ENCODE peak calls at places on chromosomes 7 and 10, in five cellular contexts. O, R, P, X and B are unnamed samples.

GRCh38 chr10:17001961-17002749 is 127.5 kb downstream of the CUBN start:
- DNase-seq in O (no peak), R (no peak), P (no peak), X (peak; percentile 70), B (peak; percentile 79)

GRCh38 chr7:11830004-11830403 is 2.0 kb downstream of the THSD7A start:
- DNase-seq in O (no peak), R (no peak), P (no peak), X (no peak), B (no peak)

GRCh38 chr7:78530351-78530750 is 731.8 kb downstream of the PHTF2 start:
- DNase-seq in O (no peak), R (no peak), P (no peak), X (no peak), B (no peak)

GRCh38 chr7:46811529-46811928 is 770.4 kb downstream of the TNS3 start:
- DNase-seq in O (no peak), R (peak; percentile 25), P (no peak), X (peak; percentile 66), B (no peak)

GRCh38 chr10:132044803-132045202 is 20.9 kb upstream of the JAKMIP3 start:
- DNase-seq in O (no peak), R (no peak), P (no peak), X (no peak), B (no peak)

GRCh38 chr7:132499065-132499464 is 77.2 kb downstream of the PLXNA4 start:
- DNase-seq in O (no peak), R (no peak), P (no peak), X (no peak), B (no peak)

GRCh38 chr10:43211030-43211429 is 55.8 kb downstream of the RASGEF1A start:
- DNase-seq in O (no peak), R (no peak), P (peak; percentile 51), X (peak; percentile 45), B (no peak)

GRCh38 chr10:338176-339037 is 203.2 kb downstream of the ZMYND11 start:
- DNase-seq in O (no peak), R (no peak), P (no peak), X (no peak), B (no peak)

GRCh38 chr10:21747809-21748208 is 213.8 kb downstream of the MLLT10 start:
- DNase-seq in O (no peak), R (no peak), P (no peak), X (no peak), B (no peak)

GRCh38 chr7:115009139-115009538 is 87.2 kb downstream of the MDFIC start:
- DNase-seq in O (no peak), R (no peak), P (no peak), X (no peak), B (no peak)

GRCh38 chr7:17007841-17008240 is 126.1 kb upstream of the AGR3 start:
- DNase-seq in O (no peak), R (no peak), P (no peak), X (no peak), B (no peak)

GRCh38 chr10:130740788-130741785 is 570.4 kb downstream of the TCERG1L start:
- DNase-seq in O (no peak), R (no peak), P (no peak), X (peak; percentile 60), B (no peak)

GRCh38 chr10:84715911-84716310 is 387.5 kb downstream of the CCSER2 start:
- DNase-seq in O (peak; percentile 34), R (no peak), P (peak; percentile 64), X (peak; percentile 58), B (no peak)

GRCh38 chr7:47100148-47100547 is 481.8 kb downstream of the TNS3 start:
- DNase-seq in O (no peak), R (no peak), P (no peak), X (no peak), B (no peak)

GRCh38 chr10:86770412-86770960 is 14.1 kb downstream of the BMPR1A start:
- DNase-seq in O (no peak), R (no peak), P (peak; percentile 61), X (peak; percentile 52), B (no peak)

GRCh38 chr10:96541921-96542320 is 28.2 kb upstream of the TLL2 start:
- DNase-seq in O (no peak), R (no peak), P (no peak), X (no peak), B (no peak)

GRCh38 chr10:128047991-128048826 is 78.0 kb downstream of the MKI67 start:
- DNase-seq in O (no peak), R (no peak), P (no peak), X (peak; percentile 36), B (no peak)

GRCh38 chr7:31129067-31129466 is 77.0 kb downstream of the ADCYAP1R1 start:
- DNase-seq in O (no peak), R (no peak), P (no peak), X (no peak), B (no peak)

GRCh38 chr7:121604627-121605296 is 208.7 kb upstream of the FAM3C start:
- DNase-seq in O (no peak), R (no peak), P (no peak), X (no peak), B (no peak)

DNA sequence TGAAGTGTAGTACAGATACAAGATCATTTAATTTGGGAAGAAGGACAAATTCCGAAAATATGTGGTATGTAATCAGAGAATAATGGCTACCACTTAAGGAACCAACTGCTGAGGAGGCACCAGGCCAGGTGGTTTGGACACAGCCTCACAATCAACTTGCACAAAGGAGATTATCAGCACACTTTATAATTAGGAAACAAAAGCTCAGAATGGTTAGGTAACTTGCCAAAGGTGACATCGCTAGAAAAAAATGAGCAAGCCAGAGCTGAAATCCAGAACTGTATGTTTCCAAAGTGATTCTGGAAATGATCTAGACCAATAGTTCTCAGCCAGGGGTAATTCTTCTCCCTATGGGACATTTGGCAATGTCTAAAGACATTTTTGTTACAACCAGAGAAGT is 36.6 kb downstream of the ERCC6 start:
- DNase-seq in O (no peak), R (no peak), P (no peak), X (no peak), B (no peak)
- H3K27ac ChIP-seq in O (no peak overlapping the region), R (no peak overlapping the region), P (no peak overlapping the region), X (no peak overlapping the region), B (no peak overlapping the region)

GRCh38 chr7:50317697-50318640 is 13.5 kb downstream of the IKZF1 start:
- DNase-seq in O (no peak), R (no peak), P (no peak), X (no peak), B (no peak)

GRCh38 chr7:50317221-50317678 is 12.7 kb downstream of the IKZF1 start:
- DNase-seq in O (no peak), R (no peak), P (no peak), X (no peak), B (peak; percentile 92)

GRCh38 chr7:50315739-50316671 is 11.5 kb downstream of the IKZF1 start:
- DNase-seq in O (no peak), R (no peak), P (no peak), X (no peak), B (no peak)

GRCh38 chr7:50324113-50324512 is 19.6 kb downstream of the IKZF1 start:
- DNase-seq in O (no peak), R (no peak), P (no peak), X (no peak), B (no peak)

DNA sequence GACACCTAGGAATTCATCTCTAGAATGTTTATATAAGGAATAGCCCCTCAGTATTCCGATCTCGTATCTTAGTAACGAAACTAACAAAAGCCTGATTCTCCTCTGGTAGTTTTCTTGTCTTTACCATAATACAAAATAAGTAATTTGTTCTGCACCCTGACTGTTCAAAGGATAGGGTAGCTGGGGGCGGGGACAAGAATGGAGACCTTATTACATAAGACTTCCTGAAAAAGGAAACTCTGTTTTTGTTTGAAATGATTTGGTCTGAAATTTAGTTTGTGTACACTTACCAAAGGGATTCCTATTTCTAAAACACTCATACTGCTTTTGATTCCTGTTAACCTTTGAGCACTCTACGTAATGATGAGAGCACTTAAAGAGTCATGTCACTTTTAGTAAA is 17.2 kb downstream of the IKZF1 start:
- DNase-seq in O (no peak), R (no peak), P (no peak), X (no peak), B (peak; percentile 88)
- H3K4me1 ChIP-seq in O (no peaks in the 10 kb centered on the region), R (no peaks in the 10 kb centered on the region), P (peaks cover under 1% of the 10 kb centered on the region), X (no peaks in the 10 kb centered on the region), B (peaks cover 85% of the 10 kb centered on the region)

GRCh38 chr10:70954777-70955176 is 66.4 kb upstream of the PCBD1 start:
- DNase-seq in O (no peak), R (no peak), P (no peak), X (no peak), B (no peak)
- H3K27me3 ChIP-seq in O (no peaks in the 10 kb centered on the region), R (no peaks in the 10 kb centered on the region), P (peaks cover 2% of the 10 kb centered on the region), X (no peaks in the 10 kb centered on the region), B (no peaks in the 10 kb centered on the region)

DNA sequence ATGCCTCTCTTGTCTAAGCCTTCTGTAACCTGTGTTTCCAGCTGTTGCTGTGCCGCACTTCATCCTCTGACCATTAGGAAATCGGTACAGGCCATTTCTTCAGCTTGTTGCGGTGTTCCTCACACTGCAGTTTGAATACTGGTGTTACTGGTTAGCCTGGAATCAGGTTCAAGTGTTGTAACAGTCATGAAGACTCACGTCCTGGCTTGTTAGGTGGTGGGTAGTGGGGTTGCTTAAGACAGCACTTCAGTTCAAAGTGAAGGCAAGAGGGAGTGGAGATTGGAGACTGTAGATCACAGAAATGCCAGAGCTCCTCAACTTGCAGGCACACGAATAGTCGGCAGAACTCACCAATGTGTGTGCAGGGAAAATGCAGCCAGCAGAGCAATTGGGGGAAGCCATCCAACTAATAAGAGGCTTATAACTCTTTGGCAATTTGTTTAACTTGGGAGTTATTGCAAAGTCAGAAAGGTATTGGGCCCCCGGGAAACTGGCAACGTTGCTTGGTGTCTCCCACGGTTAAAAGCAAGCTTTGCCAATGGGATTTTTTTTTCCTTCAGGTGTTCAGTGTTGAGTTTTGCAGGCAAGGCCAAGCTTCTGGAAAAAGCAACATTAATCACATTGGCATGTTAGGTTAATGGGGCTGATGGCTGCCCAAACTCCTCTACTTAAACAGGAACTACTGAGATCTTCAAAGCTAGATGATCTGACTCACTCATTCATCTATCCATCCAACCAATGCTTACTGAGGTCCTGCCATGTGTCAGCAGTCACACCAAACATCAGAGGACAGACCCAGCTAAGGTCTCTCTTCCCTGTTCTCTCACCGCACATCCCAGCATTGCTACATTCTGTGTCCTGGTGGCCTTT is 380.9 kb downstream of the GATA3 start:
- DNase-seq in O (no peak), R (no peak), P (no peak), X (no peak), B (no peak)
- H3K27ac ChIP-seq in O (no peak overlapping the region), R (no peak overlapping the region), P (no peak overlapping the region), X (no peak overlapping the region), B (no peak overlapping the region)

DNA sequence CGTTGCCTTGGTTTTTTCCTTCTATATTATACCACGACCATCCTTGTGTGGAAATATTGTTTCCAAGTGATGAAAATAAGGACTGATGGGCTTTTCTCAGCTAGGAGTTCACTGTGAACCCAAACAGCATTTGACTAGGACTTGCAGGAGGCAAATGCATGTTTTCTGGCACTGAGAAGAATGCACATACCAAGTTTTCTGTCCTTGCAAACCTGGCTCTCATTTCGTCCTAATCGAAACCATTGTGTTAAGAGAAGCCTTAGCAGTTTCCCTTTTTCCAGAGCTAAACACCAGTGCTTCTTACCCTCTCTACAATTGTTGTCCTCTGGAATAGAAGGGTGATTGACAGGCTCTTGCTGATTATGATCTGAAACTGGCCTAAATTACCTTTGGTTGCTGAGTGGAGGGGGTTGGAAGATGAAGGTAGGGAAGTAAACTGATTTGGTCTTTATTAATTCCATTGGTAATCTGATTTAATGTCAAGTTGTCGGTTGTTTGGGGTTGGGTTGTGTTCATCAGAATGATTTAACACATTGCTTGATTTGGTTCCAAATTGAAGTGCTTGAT is 33.1 kb upstream of the ELMO1 start:
- DNase-seq in O (no peak), R (no peak), P (no peak), X (no peak), B (no peak)
- H3K4me1 ChIP-seq in O (peaks cover 2% of the 10 kb centered on the region), R (peaks cover 6% of the 10 kb centered on the region), P (no peaks in the 10 kb centered on the region), X (no peaks in the 10 kb centered on the region), B (no peaks in the 10 kb centered on the region)

GRCh38 chr7:49773082-49773938 is at the start of gene VWC2:
- DNase-seq in O (no peak), R (no peak), P (no peak), X (no peak), B (no peak)
- H3K27me3 ChIP-seq in O (peaks cover 64% of the 10 kb centered on the region), R (no peaks in the 10 kb centered on the region), P (no peaks in the 10 kb centered on the region), X (no peaks in the 10 kb centered on the region), B (no peaks in the 10 kb centered on the region)

GRCh38 chr10:112515852-112516251 is 68.8 kb downstream of the VTI1A start:
- DNase-seq in O (no peak), R (no peak), P (no peak), X (no peak), B (no peak)
- H3K27ac ChIP-seq in O (no peak overlapping the region), R (no peak overlapping the region), P (no peak overlapping the region), X (no peak overlapping the region), B (no peak overlapping the region)